ENCODE peak calls at places on chromosomes 2 and 18, in six cellular contexts. O is Calu3, Y is glutamatergic neuron, T is heart right ventricle, U is hippocampal formation, F is IMR-90. M is an unnamed sample.

GRCh38 chr2:30971291-30972025 is 164.2 kb upstream of the CAPN13 start:
- DNase-seq in O (no peak), F (no peak), Y (no peak), U (no peak), T (no peak), M (no peak)

GRCh38 chr2:10410001-10410671 is 38.0 kb downstream of the ODC1 start:
- DNase-seq in U (no peak), F (no peak), Y (no peak), O (no peak), T (no peak), M (no peak)

GRCh38 chr18:519019-519879 is 18.7 kb upstream of the COLEC12 start:
- DNase-seq in O (no peak), T (peak; percentile 71), F (peak; percentile 80), Y (no peak), U (peak; percentile 32), M (peak; percentile 41)

GRCh38 chr18:5600376-5601071 is 56.7 kb upstream of the EPB41L3 start:
- DNase-seq in O (no peak), U (peak; percentile 57), F (peak; percentile 28), T (no peak), Y (no peak), M (no peak)

GRCh38 chr2:189096769-189097447 is 82.7 kb downstream of the COL5A2 start:
- DNase-seq in T (no peak), U (no peak), O (peak; percentile 12), F (peak; percentile 95), Y (no peak), M (no peak)

GRCh38 chr2:161434127-161434526 is 18.0 kb downstream of the TBR1 start:
- DNase-seq in U (no peak), F (no peak), Y (no peak), O (no peak), T (no peak), M (no peak)

GRCh38 chr2:210199186-210199765 is 26.0 kb downstream of the ACADL start:
- DNase-seq in F (peak; percentile 41), Y (no peak), U (peak; percentile 35), T (no peak), O (no peak), M (no peak)

GRCh38 chr2:233476651-233477547 is 89.7 kb downstream of the USP40 start:
- DNase-seq in T (no peak), Y (no peak), U (no peak), F (no peak), O (no peak), M (no peak)

GRCh38 chr2:209523778-209524362 is 100.0 kb downstream of the MAP2 start:
- DNase-seq in O (no peak), T (no peak), U (peak; percentile 55), F (peak; percentile 2), Y (no peak), M (no peak)

GRCh38 chr2:234565201-234565600 is 68.3 kb upstream of the ARL4C start:
- DNase-seq in F (no peak), Y (no peak), O (no peak), U (no peak), T (no peak), M (no peak)

GRCh38 chr18:33873127-33873526 is 295.1 kb downstream of the ASXL3 start:
- DNase-seq in O (no peak), T (no peak), Y (no peak), U (no peak), F (no peak), M (no peak)

GRCh38 chr2:152437276-152437879 is 102.4 kb downstream of the FMNL2 start:
- DNase-seq in U (no peak), Y (no peak), O (no peak), T (no peak), F (no peak), M (no peak)

GRCh38 chr2:203763425-203764272 is 57.2 kb downstream of the CD28 start:
- DNase-seq in U (no peak), F (no peak), Y (no peak), O (no peak), T (no peak), M (no peak)

GRCh38 chr2:119426396-119426675 is 5.3 kb upstream of the TMEM37 start:
- DNase-seq in F (no peak), T (no peak), U (no peak), Y (no peak), O (no peak), M (no peak)

GRCh38 chr2:33214436-33214835 is 262.0 kb upstream of the RASGRP3 start:
- DNase-seq in T (no peak), F (peak; percentile 87), Y (no peak), O (no peak), U (no peak), M (no peak)

GRCh38 chr2:24337958-24338357 is 22.4 kb downstream of the ITSN2 start:
- DNase-seq in U (no peak), O (no peak), Y (no peak), F (no peak), T (no peak), M (no peak)

GRCh38 chr2:100292022-100292580 is 30.2 kb downstream of the LONRF2 start:
- DNase-seq in U (no peak), Y (no peak), F (peak; percentile 96), T (no peak), O (peak; percentile 63), M (no peak)

GRCh38 chr2:158529379-158530110 is 72.8 kb downstream of the PKP4 start:
- DNase-seq in O (no peak), U (no peak), F (peak; percentile 80), T (no peak), Y (no peak), M (no peak)

GRCh38 chr2:71672011-71672639 is 218.8 kb downstream of the DYSF start:
- DNase-seq in U (no peak), Y (peak; percentile 26), O (no peak), T (no peak), F (no peak), M (peak; percentile 24)

GRCh38 chr2:84840306-84840705 is 40.6 kb downstream of the TRABD2A start:
- DNase-seq in Y (no peak), F (peak; percentile 35), U (no peak), T (no peak), O (no peak), M (no peak)

GRCh38 chr2:160207271-160207670 is 7.2 kb upstream of the ITGB6 start:
- DNase-seq in T (no peak), F (no peak), Y (no peak), U (no peak), O (no peak), M (no peak)

GRCh38 chr18:45066868-45067267 is 386.2 kb downstream of the SETBP1 start:
- DNase-seq in U (no peak), O (no peak), F (no peak), T (peak; percentile 32), Y (no peak), M (no peak)

GRCh38 chr2:187912956-187913355 is 358.7 kb upstream of the TFPI start:
- DNase-seq in F (no peak), O (no peak), Y (no peak), U (no peak), T (no peak), M (no peak)

GRCh38 chr2:25473758-25474335 is 132.1 kb upstream of the DNMT3A start:
- DNase-seq in O (peak; percentile 33), F (no peak), U (no peak), T (peak; percentile 20), Y (no peak), M (no peak)

GRCh38 chr18:58856881-58857280 is 7.8 kb upstream of the ZNF532 start:
- DNase-seq in F (peak; percentile 83), U (no peak), O (peak; percentile 36), T (no peak), Y (no peak), M (no peak)

GRCh38 chr2:233542507-233542906 is 24.1 kb downstream of the USP40 start:
- DNase-seq in O (no peak), Y (no peak), F (peak; percentile 87), T (no peak), U (no peak), M (no peak)

GRCh38 chr2:168849610-168850009 is 40.6 kb downstream of the SPC25 start:
- DNase-seq in Y (peak; percentile 17), T (no peak), U (no peak), O (peak; percentile 87), F (peak; percentile 16), M (peak; percentile 47)

GRCh38 chr18:25646971-25647370 is 295.0 kb upstream of the ZNF521 start:
- DNase-seq in O (no peak), Y (no peak), F (peak; percentile 77), T (no peak), U (no peak), M (no peak)

GRCh38 chr2:11703700-11704099 is 33.7 kb upstream of the NTSR2 start:
- DNase-seq in F (peak; percentile 71), U (no peak), T (no peak), O (no peak), Y (no peak), M (no peak)

GRCh38 chr2:231260442-231260841 is 62.0 kb downstream of the ARMC9 start:
- DNase-seq in F (peak; percentile 22), T (no peak), O (no peak), Y (no peak), U (no peak), M (no peak)

GRCh38 chr18:60044290-60045006 is 144.7 kb downstream of the PMAIP1 start:
- DNase-seq in Y (no peak), O (no peak), U (no peak), F (peak; percentile 80), T (no peak), M (no peak)

GRCh38 chr2:45944075-45944474 is 292.6 kb downstream of the PRKCE start:
- DNase-seq in O (no peak), T (no peak), F (peak; percentile 81), U (no peak), Y (no peak), M (no peak)

GRCh38 chr18:2846638-2847340 is at the start of gene EMILIN2:
- DNase-seq in O (peak; percentile 22), T (peak; percentile 72), F (peak; percentile 14), U (no peak), Y (peak; percentile 54), M (peak; percentile 67)

GRCh38 chr2:171712051-171712450 is 24.8 kb downstream of the DYNC1I2 start:
- DNase-seq in F (peak; percentile 92), O (no peak), T (no peak), U (no peak), Y (no peak), M (no peak)

M was measured in left colon.